ENCODE peak calls at places on chromosome 11, in nine cellular contexts. Y is transverse colon; O is sigmoid colon; E is CD4-positive, alpha-beta memory T cell; M is stomach; I is CD4-positive, CD25-positive, alpha-beta regulatory T cell; S is PC-3; U is mesenchymal stem cell; P is CD8-positive, alpha-beta memory T cell. W is an unnamed sample.

GRCh38 chr11:77375114-77375513 is 73.6 kb upstream of the GDPD4 start:
- DNase-seq in Y (no peak), O (no peak), E (no peak), M (no peak), I (no peak), S (peak; percentile 50), U (no peak), P (no peak), W (no peak)

GRCh38 chr11:94706211-94706610 is 61.9 kb upstream of the AMOTL1 start:
- DNase-seq in Y (no peak), O (no peak), E (no peak), M (no peak), I (no peak), S (peak; percentile 74), U (no peak), P (no peak), W (no peak)

GRCh38 chr11:95680169-95680929 is 109.2 kb downstream of the FAM76B start:
- DNase-seq in Y (no peak), O (no peak), E (no peak), M (no peak), I (peak; percentile 72), S (peak; percentile 19), U (peak; percentile 71), P (no peak), W (no peak)

GRCh38 chr11:20112291-20113146 is 47.8 kb downstream of the DBX1 start:
- DNase-seq in Y (peak; percentile 75), O (peak; percentile 91), E (no peak), M (peak; percentile 79), I (peak; percentile 4), S (peak; percentile 83), U (peak; percentile 98), P (no peak), W (peak; percentile 87)

GRCh38 chr11:76604652-76605241 is 65.8 kb downstream of the LRRC32 start:
- DNase-seq in Y (peak; percentile 44), O (peak; percentile 91), E (no peak), M (peak; percentile 79), I (no peak), S (no peak), U (peak; percentile 38), P (no peak), W (peak; percentile 10)

GRCh38 chr11:16902979-16903378 is 111.2 kb downstream of the PLEKHA7 start:
- DNase-seq in Y (no peak), O (no peak), E (no peak), M (no peak), I (peak; percentile 53), S (no peak), U (no peak), P (no peak), W (no peak)

GRCh38 chr11:102891736-102892135 is 17.0 kb upstream of the MMP12 start:
- DNase-seq in Y (no peak), O (no peak), E (no peak), M (no peak), I (no peak), S (no peak), U (no peak), P (no peak), W (no peak)

GRCh38 chr11:130166457-130166784 is 6.8 kb downstream of the ST14 start:
- DNase-seq in Y (peak; percentile 78), O (no peak), E (no peak), M (peak; percentile 49), I (no peak), S (peak; percentile 99), U (peak; percentile 90), P (no peak), W (peak; percentile 48)

GRCh38 chr11:117917591-117917990 is 11.6 kb downstream of the TMPRSS13 start:
- DNase-seq in Y (no peak), O (no peak), E (no peak), M (no peak), I (no peak), S (no peak), U (no peak), P (no peak), W (no peak)

GRCh38 chr11:10625982-10626311 is 57.5 kb upstream of the LYVE1 start:
- DNase-seq in Y (no peak), O (no peak), E (no peak), M (no peak), I (no peak), S (no peak), U (no peak), P (no peak), W (no peak)

GRCh38 chr11:2768471-2769408 is 68.9 kb upstream of the KCNQ1OT1 start:
- DNase-seq in Y (no peak), O (peak; percentile 61), E (no peak), M (peak; percentile 17), I (no peak), S (peak; percentile 85), U (peak; percentile 89), P (no peak), W (peak; percentile 94)

GRCh38 chr11:33842236-33842915 is 49.5 kb downstream of the LMO2 start:
- DNase-seq in Y (no peak), O (no peak), E (no peak), M (no peak), I (no peak), S (no peak), U (no peak), P (no peak), W (no peak)

GRCh38 chr11:94740975-94741707 is 27.0 kb upstream of the AMOTL1 start:
- DNase-seq in Y (no peak), O (peak; percentile 74), E (no peak), M (no peak), I (peak; percentile 22), S (peak; percentile 87), U (peak; percentile 77), P (no peak), W (peak; percentile 42)

GRCh38 chr11:35943761-35944502 is at the start of gene LDLRAD3:
- DNase-seq in Y (peak; percentile 69), O (peak; percentile 91), E (peak; percentile 7), M (peak; percentile 70), I (peak; percentile 17), S (peak; percentile 70), U (peak; percentile 86), P (no peak), W (peak; percentile 80)

GRCh38 chr11:15828241-15828903 is 528.0 kb downstream of the SOX6 start:
- DNase-seq in Y (no peak), O (no peak), E (no peak), M (no peak), I (no peak), S (no peak), U (no peak), P (no peak), W (no peak)

GRCh38 chr11:57657290-57658022 is at the start of gene CLP1:
- DNase-seq in Y (peak; percentile 100), O (peak; percentile 99), E (peak; percentile 98), M (peak; percentile 99), I (peak; percentile 99), S (peak; percentile 100), U (peak; percentile 99), P (peak; percentile 98), W (peak; percentile 97)

GRCh38 chr11:63805844-63806415 is 7.3 kb upstream of the SPINDOC start:
- DNase-seq in Y (no peak), O (no peak), E (no peak), M (no peak), I (no peak), S (no peak), U (no peak), P (no peak), W (no peak)

GRCh38 chr11:2540521-2541320 is 95.9 kb downstream of the KCNQ1 start:
- DNase-seq in Y (peak; percentile 1), O (peak; percentile 34), E (no peak), M (no peak), I (no peak), S (no peak), U (no peak), P (no peak), W (no peak)

GRCh38 chr11:29321293-29322132 is 695.3 kb downstream of the KCNA4 start:
- DNase-seq in Y (no peak), O (no peak), E (no peak), M (no peak), I (no peak), S (peak; percentile 81), U (no peak), P (no peak), W (peak; percentile 50)

GRCh38 chr11:86800076-86800955 is at the start of gene PRSS23:
- DNase-seq in Y (peak; percentile 77), O (peak; percentile 88), E (no peak), M (peak; percentile 74), I (peak; percentile 33), S (peak; percentile 78), U (peak; percentile 68), P (peak; percentile 18), W (peak; percentile 39)

GRCh38 chr11:10746871-10747270 is 4.2 kb upstream of the CTR9 start:
- DNase-seq in Y (no peak), O (no peak), E (no peak), M (no peak), I (no peak), S (peak; percentile 44), U (no peak), P (no peak), W (no peak)

GRCh38 chr11:90449643-90450042 is 226.8 kb upstream of the CHORDC1 start:
- DNase-seq in Y (no peak), O (no peak), E (no peak), M (no peak), I (no peak), S (no peak), U (no peak), P (no peak), W (no peak)

DNA sequence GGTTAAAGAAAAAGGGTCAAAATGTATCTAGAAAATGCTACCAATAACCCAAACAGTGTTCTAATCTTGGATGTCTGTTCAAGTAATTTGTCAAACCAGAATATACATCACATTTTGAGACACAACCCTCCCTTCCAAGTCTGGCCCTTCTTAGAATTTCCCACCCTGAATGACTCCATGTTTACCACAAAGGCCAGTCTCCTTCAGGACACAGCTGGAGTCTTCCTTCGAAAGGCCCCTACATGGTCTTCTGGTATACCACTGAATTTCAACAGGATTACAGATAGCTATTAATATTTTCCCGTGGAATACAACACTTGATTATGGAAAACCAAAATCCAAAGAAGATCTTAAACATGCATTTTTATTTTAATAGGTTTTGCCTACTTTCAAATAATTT is 10.2 kb downstream of the CCDC34 start:
- DNase-seq in Y (no peak), O (no peak), E (no peak), M (no peak), I (no peak), S (no peak), U (no peak), P (no peak), W (no peak)
- H3K4me1 ChIP-seq in Y (peaks cover 6% of the 10 kb centered on the region), O (peaks cover 6% of the 10 kb centered on the region), E (no peaks in the 10 kb centered on the region), M (peaks cover 25% of the 10 kb centered on the region), I (no peaks in the 10 kb centered on the region), S (peaks cover 8% of the 10 kb centered on the region), U (peaks cover 1% of the 10 kb centered on the region), P (no peaks in the 10 kb centered on the region), W (peaks cover 17% of the 10 kb centered on the region)

GRCh38 chr11:6472934-6473333 is 807 bp downstream of the TRIM3 start:
- DNase-seq in Y (no peak), O (no peak), E (no peak), M (no peak), I (no peak), S (no peak), U (no peak), P (no peak), W (no peak)
- H3K4me3 ChIP-seq in Y (peak overlapping the region; percentile 55), O (peak overlapping the region; percentile 85), E (peak overlapping the region; percentile 20), M (peak overlapping the region; percentile 78), I (peak overlapping the region; percentile 26), S (peak overlapping the region; percentile 55), U (peak overlapping the region; percentile 89), P (no peak overlapping the region), W (no peak overlapping the region)

GRCh38 chr11:12402691-12403120 is 25.3 kb downstream of the PARVA start:
- DNase-seq in Y (no peak), O (no peak), E (no peak), M (no peak), I (no peak), S (no peak), U (no peak), P (no peak), W (no peak)
- H3K27ac ChIP-seq in Y (peak overlapping the region; percentile 99), O (peak overlapping the region; percentile 98), E (no peak overlapping the region), M (peak overlapping the region; percentile 71), I (no peak overlapping the region), S (no peak overlapping the region), U (peak overlapping the region; percentile 24), P (no peak overlapping the region), W (no peak overlapping the region)

GRCh38 chr11:97610854-97611253 is 1221.0 kb downstream of the JRKL start:
- DNase-seq in Y (no peak), O (no peak), E (no peak), M (no peak), I (no peak), S (peak; percentile 6), U (no peak), P (no peak), W (no peak)
- H3K4me1 ChIP-seq in Y (no peaks in the 10 kb centered on the region), O (no peaks in the 10 kb centered on the region), E (no peaks in the 10 kb centered on the region), M (no peaks in the 10 kb centered on the region), I (no peaks in the 10 kb centered on the region), S (no peaks in the 10 kb centered on the region), U (no peaks in the 10 kb centered on the region), P (no peaks in the 10 kb centered on the region), W (no peaks in the 10 kb centered on the region)